ENCODE peak calls at places on chromosomes 12 and 14, in ten cellular contexts. B, F, W, I, Z, L, S, A, M and X are unnamed samples.

GRCh38 chr12:11812558-11813421 is 163.3 kb downstream of the ETV6 start:
- DNase-seq in B (no peak), F (no peak), W (no peak), I (peak), Z (no peak), L (peak), S (no peak), A (no peak), M (no peak), X (no peak)

GRCh38 chr12:80807640-80808288 is 91.1 kb downstream of the MYF5 start:
- DNase-seq in B (no peak), F (no peak), W (peak), I (no peak), Z (no peak), L (no peak), S (no peak), A (no peak), M (no peak), X (no peak)

GRCh38 chr14:88617479-88617878 is 54.6 kb downstream of the ZC3H14 start:
- DNase-seq in B (no peak), F (no peak), W (no peak), I (no peak), Z (no peak), L (no peak), S (no peak), A (no peak), M (no peak), X (no peak)

GRCh38 chr12:6180300-6181051 is 19.7 kb upstream of the CD9 start:
- DNase-seq in B (peak), F (peak), W (peak), I (peak), Z (peak), L (peak), S (peak), A (no peak), M (peak), X (peak)

GRCh38 chr14:38042356-38042755 is 165.3 kb upstream of the SSTR1 start:
- DNase-seq in B (no peak), F (peak), W (peak), I (peak), Z (peak), L (no peak), S (peak), A (no peak), M (peak), X (no peak)

GRCh38 chr12:47907851-47908454 is 3.2 kb upstream of the VDR start:
- DNase-seq in B (no peak), F (no peak), W (no peak), I (no peak), Z (no peak), L (no peak), S (no peak), A (no peak), M (no peak), X (no peak)

GRCh38 chr14:77177623-77178185 is 3.9 kb upstream of the TMEM63C start:
- DNase-seq in B (no peak), F (no peak), W (peak), I (no peak), Z (no peak), L (no peak), S (no peak), A (no peak), M (no peak), X (no peak)

GRCh38 chr14:91067186-91067585 is 6.7 kb upstream of the RPS6KA5 start:
- DNase-seq in B (no peak), F (no peak), W (no peak), I (no peak), Z (no peak), L (no peak), S (no peak), A (no peak), M (no peak), X (no peak)

GRCh38 chr14:100140452-100141132 is 18.9 kb downstream of the DEGS2 start:
- DNase-seq in B (no peak), F (no peak), W (peak), I (no peak), Z (no peak), L (peak), S (peak), A (no peak), M (no peak), X (peak)

GRCh38 chr12:126742326-126742725 is 1524.6 kb upstream of the TMEM132C start:
- DNase-seq in B (no peak), F (no peak), W (no peak), I (peak), Z (no peak), L (no peak), S (no peak), A (no peak), M (no peak), X (no peak)

GRCh38 chr12:119176267-119177055 is 2.3 kb upstream of the HSPB8 start:
- DNase-seq in B (peak), F (peak), W (peak), I (peak), Z (peak), L (peak), S (peak), A (peak), M (peak), X (peak)

GRCh38 chr14:94227029-94227428 is 52.9 kb downstream of the PPP4R4 start:
- DNase-seq in B (no peak), F (no peak), W (peak), I (peak), Z (no peak), L (no peak), S (peak), A (no peak), M (no peak), X (no peak)

GRCh38 chr14:77154421-77154820 is 12.8 kb upstream of the ZDHHC22 start:
- DNase-seq in B (no peak), F (no peak), W (no peak), I (no peak), Z (no peak), L (no peak), S (no peak), A (no peak), M (no peak), X (no peak)

GRCh38 chr12:113868365-113868764 is 97.8 kb downstream of the RBM19 start:
- DNase-seq in B (no peak), F (no peak), W (no peak), I (no peak), Z (no peak), L (no peak), S (no peak), A (no peak), M (no peak), X (no peak)

GRCh38 chr14:51726166-51726899 is 74.6 kb downstream of the FRMD6 start:
- DNase-seq in B (no peak), F (no peak), W (peak), I (peak), Z (peak), L (no peak), S (peak), A (no peak), M (no peak), X (no peak)

GRCh38 chr14:22391908-22392307 is 197.1 kb downstream of the DAD1 start:
- DNase-seq in B (peak), F (peak), W (peak), I (peak), Z (peak), L (peak), S (peak), A (no peak), M (peak), X (peak)

GRCh38 chr12:13573698-13574321 is 377.3 kb downstream of the EMP1 start:
- DNase-seq in B (no peak), F (peak), W (peak), I (peak), Z (peak), L (no peak), S (peak), A (no peak), M (peak), X (no peak)

GRCh38 chr14:93643676-93644075 is 144.6 kb downstream of the PRIMA1 start:
- DNase-seq in B (no peak), F (no peak), W (no peak), I (no peak), Z (no peak), L (no peak), S (no peak), A (no peak), M (no peak), X (no peak)

GRCh38 chr14:55274760-55275159 is 3.5 kb downstream of the FBXO34 start:
- DNase-seq in B (no peak), F (no peak), W (peak), I (peak), Z (peak), L (no peak), S (peak), A (no peak), M (no peak), X (no peak)

GRCh38 chr12:107423531-107423930 is 262.1 kb upstream of the PWP1 start:
- DNase-seq in B (no peak), F (no peak), W (no peak), I (no peak), Z (no peak), L (no peak), S (no peak), A (no peak), M (no peak), X (no peak)

GRCh38 chr14:20436363-20436755 is 393 bp upstream of the KLHL33 start:
- DNase-seq in B (no peak), F (no peak), W (peak), I (peak), Z (peak), L (no peak), S (peak), A (no peak), M (no peak), X (no peak)

GRCh38 chr12:60489071-60489470 is 893.2 kb downstream of the SLC16A7 start:
- DNase-seq in B (no peak), F (no peak), W (peak), I (peak), Z (no peak), L (no peak), S (no peak), A (no peak), M (no peak), X (no peak)

GRCh38 chr12:3350432-3350831 is 140.6 kb upstream of the PRMT8 start:
- DNase-seq in B (no peak), F (no peak), W (no peak), I (no peak), Z (no peak), L (no peak), S (no peak), A (no peak), M (no peak), X (no peak)

GRCh38 chr12:70637686-70638085 is 457 bp upstream of the PTPRB start:
- DNase-seq in B (no peak), F (no peak), W (no peak), I (no peak), Z (no peak), L (no peak), S (no peak), A (no peak), M (no peak), X (no peak)

GRCh38 chr12:6782903-6783571 is 6.3 kb upstream of the CD4 start:
- DNase-seq in B (no peak), F (no peak), W (no peak), I (no peak), Z (no peak), L (no peak), S (no peak), A (no peak), M (no peak), X (no peak)

GRCh38 chr14:34450542-34450915 is 11.5 kb downstream of the SPTSSA start:
- DNase-seq in B (no peak), F (no peak), W (no peak), I (no peak), Z (no peak), L (no peak), S (no peak), A (no peak), M (no peak), X (no peak)

GRCh38 chr12:71475280-71475679 is 35.7 kb downstream of the LGR5 start:
- DNase-seq in B (peak), F (no peak), W (peak), I (peak), Z (no peak), L (no peak), S (no peak), A (no peak), M (no peak), X (no peak)

GRCh38 chr12:100185361-100185894 is 15.2 kb upstream of the ACTR6 start:
- DNase-seq in B (no peak), F (no peak), W (no peak), I (peak), Z (no peak), L (no peak), S (no peak), A (no peak), M (no peak), X (no peak)

GRCh38 chr14:30114051-30114450 is 186.4 kb upstream of the PRKD1 start:
- DNase-seq in B (no peak), F (no peak), W (no peak), I (no peak), Z (no peak), L (no peak), S (no peak), A (no peak), M (no peak), X (no peak)

GRCh38 chr12:69886101-69886500 is 61.1 kb downstream of the MYRFL start:
- DNase-seq in B (no peak), F (no peak), W (no peak), I (no peak), Z (no peak), L (no peak), S (no peak), A (no peak), M (no peak), X (no peak)

GRCh38 chr14:96095581-96096476 is 56.7 kb downstream of the C14orf132 start:
- DNase-seq in B (no peak), F (no peak), W (peak), I (peak), Z (peak), L (peak), S (no peak), A (no peak), M (no peak), X (peak)

GRCh38 chr12:34396006-34396860 is 373.9 kb downstream of the ALG10 start:
- DNase-seq in B (peak), F (no peak), W (no peak), I (no peak), Z (no peak), L (peak), S (no peak), A (no peak), M (no peak), X (peak)

GRCh38 chr12:109880049-109880931 is at the start of gene GLTP:
- DNase-seq in B (peak), F (peak), W (peak), I (peak), Z (peak), L (peak), S (peak), A (no peak), M (peak), X (peak)

GRCh38 chr14:35213143-35213788 is 78.9 kb upstream of the PSMA6 start:
- DNase-seq in B (no peak), F (no peak), W (no peak), I (no peak), Z (no peak), L (no peak), S (peak), A (no peak), M (no peak), X (no peak)

GRCh38 chr14:76775695-76776305 is 14.5 kb downstream of the VASH1 start:
- DNase-seq in B (no peak), F (no peak), W (no peak), I (no peak), Z (no peak), L (no peak), S (no peak), A (no peak), M (no peak), X (peak)

GRCh38 chr12:110058875-110059615 is 10.7 kb upstream of the C12orf76 start:
- DNase-seq in B (no peak), F (no peak), W (no peak), I (no peak), Z (no peak), L (no peak), S (no peak), A (no peak), M (no peak), X (no peak)